ENCODE peak calls at places on chromosomes 16 and 17, in eight cellular contexts. One of them, this sample, is unnamed.
A peak's percentile ranks its signal among the peaks of the same experiment; 100 is the strongest.

GRCh38 chr16:11692171-11692570 is 23.9 kb downstream of the SNN start:
- DNase-seq in RWPE1: no peak
- DNase-seq in NT2/D1: no peak
- DNase-seq in neural crest cell: no peak
- DNase-seq in ACHN: no peak
- DNase-seq in activated CD4-positive, alpha-beta T cell treated with anti-CD3 and anti-CD28 coated beads, Interleukin-2, amount 10 ng/mL, durations not matched to agents 24 days and 14 days: no peak
- DNase-seq in stimulated activated CD4-positive, alpha-beta T cell treated with anti-CD3 and anti-CD28 coated beads, Interleukin-1b, Interleukin-23, amount 100 ng/mL, for 1 hour: no peak
- DNase-seq in DMS53: no peak
- DNase-seq in this sample: no peak

GRCh38 chr17:20172378-20172775 is 163.2 kb downstream of the SPECC1 start:
- DNase-seq in stimulated activated CD4-positive, alpha-beta T cell treated with anti-CD3 and anti-CD28 coated beads, Interleukin-1b, Interleukin-23, amount 100 ng/mL, for 1 hour: no peak
- DNase-seq in neural crest cell: no peak
- DNase-seq in DMS53: no peak
- DNase-seq in RWPE1: no peak
- DNase-seq in ACHN: no peak
- DNase-seq in NT2/D1: no peak
- DNase-seq in activated CD4-positive, alpha-beta T cell treated with anti-CD3 and anti-CD28 coated beads, Interleukin-2, amount 10 ng/mL, durations not matched to agents 24 days and 14 days: no peak
- DNase-seq in this sample: no peak

GRCh38 chr17:57130708-57131461 is 45.8 kb downstream of the AKAP1 start:
- DNase-seq in DMS53: peak; percentile 78
- DNase-seq in RWPE1: peak; percentile 97
- DNase-seq in NT2/D1: peak; percentile 54
- DNase-seq in stimulated activated CD4-positive, alpha-beta T cell treated with anti-CD3 and anti-CD28 coated beads, Interleukin-1b, Interleukin-23, amount 100 ng/mL, for 1 hour: peak; percentile 71
- DNase-seq in ACHN: peak; percentile 81
- DNase-seq in activated CD4-positive, alpha-beta T cell treated with anti-CD3 and anti-CD28 coated beads, Interleukin-2, amount 10 ng/mL, durations not matched to agents 24 days and 14 days: peak; percentile 93
- DNase-seq in neural crest cell: peak; percentile 91
- DNase-seq in this sample: no peak

GRCh38 chr16:85151079-85151602 is 38.9 kb upstream of the CIBAR2 start:
- DNase-seq in ACHN: no peak
- DNase-seq in DMS53: no peak
- DNase-seq in stimulated activated CD4-positive, alpha-beta T cell treated with anti-CD3 and anti-CD28 coated beads, Interleukin-1b, Interleukin-23, amount 100 ng/mL, for 1 hour: no peak
- DNase-seq in NT2/D1: no peak
- DNase-seq in activated CD4-positive, alpha-beta T cell treated with anti-CD3 and anti-CD28 coated beads, Interleukin-2, amount 10 ng/mL, durations not matched to agents 24 days and 14 days: no peak
- DNase-seq in RWPE1: no peak
- DNase-seq in neural crest cell: no peak
- DNase-seq in this sample: no peak

GRCh38 chr16:31472559-31473203 is 729 bp downstream of the TGFB1I1 start:
- DNase-seq in RWPE1: peak; percentile 95
- DNase-seq in ACHN: peak; percentile 75
- DNase-seq in neural crest cell: no peak
- DNase-seq in DMS53: peak; percentile 93
- DNase-seq in NT2/D1: no peak
- DNase-seq in stimulated activated CD4-positive, alpha-beta T cell treated with anti-CD3 and anti-CD28 coated beads, Interleukin-1b, Interleukin-23, amount 100 ng/mL, for 1 hour: no peak
- DNase-seq in activated CD4-positive, alpha-beta T cell treated with anti-CD3 and anti-CD28 coated beads, Interleukin-2, amount 10 ng/mL, durations not matched to agents 24 days and 14 days: peak; percentile 82
- DNase-seq in this sample: peak; percentile 63

GRCh38 chr17:41665566-41666335 is 22.9 kb upstream of the EIF1 start:
- DNase-seq in stimulated activated CD4-positive, alpha-beta T cell treated with anti-CD3 and anti-CD28 coated beads, Interleukin-1b, Interleukin-23, amount 100 ng/mL, for 1 hour: peak; percentile 82
- DNase-seq in activated CD4-positive, alpha-beta T cell treated with anti-CD3 and anti-CD28 coated beads, Interleukin-2, amount 10 ng/mL, durations not matched to agents 24 days and 14 days: peak; percentile 98
- DNase-seq in RWPE1: peak; percentile 98
- DNase-seq in neural crest cell: peak; percentile 90
- DNase-seq in NT2/D1: no peak
- DNase-seq in ACHN: peak; percentile 88
- DNase-seq in DMS53: peak; percentile 95
- DNase-seq in this sample: peak; percentile 40

GRCh38 chr16:31696968-31697743 is 169.5 kb downstream of the AHSP start:
- DNase-seq in NT2/D1: peak; percentile 25
- DNase-seq in activated CD4-positive, alpha-beta T cell treated with anti-CD3 and anti-CD28 coated beads, Interleukin-2, amount 10 ng/mL, durations not matched to agents 24 days and 14 days: peak; percentile 56
- DNase-seq in DMS53: peak; percentile 63
- DNase-seq in stimulated activated CD4-positive, alpha-beta T cell treated with anti-CD3 and anti-CD28 coated beads, Interleukin-1b, Interleukin-23, amount 100 ng/mL, for 1 hour: no peak
- DNase-seq in ACHN: peak; percentile 74
- DNase-seq in RWPE1: peak; percentile 52
- DNase-seq in neural crest cell: no peak
- DNase-seq in this sample: no peak

GRCh38 chr17:17151541-17151940 is 54.6 kb downstream of the PLD6 start:
- DNase-seq in NT2/D1: no peak
- DNase-seq in ACHN: peak; percentile 80
- DNase-seq in RWPE1: no peak
- DNase-seq in activated CD4-positive, alpha-beta T cell treated with anti-CD3 and anti-CD28 coated beads, Interleukin-2, amount 10 ng/mL, durations not matched to agents 24 days and 14 days: no peak
- DNase-seq in DMS53: no peak
- DNase-seq in stimulated activated CD4-positive, alpha-beta T cell treated with anti-CD3 and anti-CD28 coated beads, Interleukin-1b, Interleukin-23, amount 100 ng/mL, for 1 hour: no peak
- DNase-seq in neural crest cell: no peak
- DNase-seq in this sample: no peak

GRCh38 chr16:69186642-69187386 is at the start of gene SNTB2:
- DNase-seq in DMS53: peak; percentile 93
- DNase-seq in neural crest cell: peak; percentile 89
- DNase-seq in NT2/D1: peak; percentile 87
- DNase-seq in stimulated activated CD4-positive, alpha-beta T cell treated with anti-CD3 and anti-CD28 coated beads, Interleukin-1b, Interleukin-23, amount 100 ng/mL, for 1 hour: peak; percentile 76
- DNase-seq in RWPE1: peak; percentile 94
- DNase-seq in ACHN: peak; percentile 96
- DNase-seq in activated CD4-positive, alpha-beta T cell treated with anti-CD3 and anti-CD28 coated beads, Interleukin-2, amount 10 ng/mL, durations not matched to agents 24 days and 14 days: peak; percentile 97
- DNase-seq in this sample: peak; percentile 55

GRCh38 chr17:30372755-30373154 is 6.0 kb upstream of the CPD start:
- DNase-seq in activated CD4-positive, alpha-beta T cell treated with anti-CD3 and anti-CD28 coated beads, Interleukin-2, amount 10 ng/mL, durations not matched to agents 24 days and 14 days: peak; percentile 67
- DNase-seq in RWPE1: peak; percentile 75
- DNase-seq in neural crest cell: no peak
- DNase-seq in NT2/D1: no peak
- DNase-seq in DMS53: peak; percentile 68
- DNase-seq in stimulated activated CD4-positive, alpha-beta T cell treated with anti-CD3 and anti-CD28 coated beads, Interleukin-1b, Interleukin-23, amount 100 ng/mL, for 1 hour: no peak
- DNase-seq in ACHN: no peak
- DNase-seq in this sample: no peak

GRCh38 chr17:72682597-72682996 is 409.9 kb downstream of the SLC39A11 start:
- DNase-seq in stimulated activated CD4-positive, alpha-beta T cell treated with anti-CD3 and anti-CD28 coated beads, Interleukin-1b, Interleukin-23, amount 100 ng/mL, for 1 hour: no peak
- DNase-seq in DMS53: no peak
- DNase-seq in neural crest cell: no peak
- DNase-seq in NT2/D1: no peak
- DNase-seq in activated CD4-positive, alpha-beta T cell treated with anti-CD3 and anti-CD28 coated beads, Interleukin-2, amount 10 ng/mL, durations not matched to agents 24 days and 14 days: no peak
- DNase-seq in RWPE1: no peak
- DNase-seq in ACHN: no peak
- DNase-seq in this sample: no peak

GRCh38 chr17:17868637-17869522 is 32.1 kb upstream of the SREBF1 start:
- DNase-seq in RWPE1: no peak
- DNase-seq in neural crest cell: no peak
- DNase-seq in DMS53: no peak
- DNase-seq in activated CD4-positive, alpha-beta T cell treated with anti-CD3 and anti-CD28 coated beads, Interleukin-2, amount 10 ng/mL, durations not matched to agents 24 days and 14 days: no peak
- DNase-seq in stimulated activated CD4-positive, alpha-beta T cell treated with anti-CD3 and anti-CD28 coated beads, Interleukin-1b, Interleukin-23, amount 100 ng/mL, for 1 hour: no peak
- DNase-seq in ACHN: no peak
- DNase-seq in NT2/D1: peak; percentile 78
- DNase-seq in this sample: no peak

GRCh38 chr17:36901506-36901905 is 35.8 kb upstream of the LHX1 start:
- DNase-seq in RWPE1: no peak
- DNase-seq in DMS53: peak; percentile 7
- DNase-seq in stimulated activated CD4-positive, alpha-beta T cell treated with anti-CD3 and anti-CD28 coated beads, Interleukin-1b, Interleukin-23, amount 100 ng/mL, for 1 hour: no peak
- DNase-seq in activated CD4-positive, alpha-beta T cell treated with anti-CD3 and anti-CD28 coated beads, Interleukin-2, amount 10 ng/mL, durations not matched to agents 24 days and 14 days: no peak
- DNase-seq in NT2/D1: no peak
- DNase-seq in ACHN: peak; percentile 97
- DNase-seq in neural crest cell: no peak
- DNase-seq in this sample: no peak

GRCh38 chr17:49739662-49740271 is 24.2 kb downstream of the FAM117A start:
- DNase-seq in RWPE1: no peak
- DNase-seq in neural crest cell: no peak
- DNase-seq in activated CD4-positive, alpha-beta T cell treated with anti-CD3 and anti-CD28 coated beads, Interleukin-2, amount 10 ng/mL, durations not matched to agents 24 days and 14 days: peak; percentile 96
- DNase-seq in DMS53: peak; percentile 93
- DNase-seq in NT2/D1: no peak
- DNase-seq in stimulated activated CD4-positive, alpha-beta T cell treated with anti-CD3 and anti-CD28 coated beads, Interleukin-1b, Interleukin-23, amount 100 ng/mL, for 1 hour: peak; percentile 44
- DNase-seq in ACHN: no peak
- DNase-seq in this sample: no peak

GRCh38 chr17:53794875-53795274 is 27.9 kb upstream of the KIF2B start:
- DNase-seq in ACHN: no peak
- DNase-seq in NT2/D1: no peak
- DNase-seq in activated CD4-positive, alpha-beta T cell treated with anti-CD3 and anti-CD28 coated beads, Interleukin-2, amount 10 ng/mL, durations not matched to agents 24 days and 14 days: no peak
- DNase-seq in DMS53: no peak
- DNase-seq in stimulated activated CD4-positive, alpha-beta T cell treated with anti-CD3 and anti-CD28 coated beads, Interleukin-1b, Interleukin-23, amount 100 ng/mL, for 1 hour: no peak
- DNase-seq in neural crest cell: no peak
- DNase-seq in RWPE1: no peak
- DNase-seq in this sample: no peak

GRCh38 chr16:47492428-47493357 is 31.6 kb downstream of the PHKB start:
- DNase-seq in neural crest cell: no peak
- DNase-seq in ACHN: no peak
- DNase-seq in DMS53: no peak
- DNase-seq in stimulated activated CD4-positive, alpha-beta T cell treated with anti-CD3 and anti-CD28 coated beads, Interleukin-1b, Interleukin-23, amount 100 ng/mL, for 1 hour: no peak
- DNase-seq in NT2/D1: peak; percentile 5
- DNase-seq in activated CD4-positive, alpha-beta T cell treated with anti-CD3 and anti-CD28 coated beads, Interleukin-2, amount 10 ng/mL, durations not matched to agents 24 days and 14 days: no peak
- DNase-seq in RWPE1: no peak
- DNase-seq in this sample: no peak

GRCh38 chr17:42118545-42118944 is 2.6 kb downstream of the KAT2A start:
- DNase-seq in stimulated activated CD4-positive, alpha-beta T cell treated with anti-CD3 and anti-CD28 coated beads, Interleukin-1b, Interleukin-23, amount 100 ng/mL, for 1 hour: no peak
- DNase-seq in RWPE1: no peak
- DNase-seq in activated CD4-positive, alpha-beta T cell treated with anti-CD3 and anti-CD28 coated beads, Interleukin-2, amount 10 ng/mL, durations not matched to agents 24 days and 14 days: peak; percentile 83
- DNase-seq in NT2/D1: no peak
- DNase-seq in DMS53: peak; percentile 63
- DNase-seq in ACHN: peak; percentile 56
- DNase-seq in neural crest cell: no peak
- DNase-seq in this sample: no peak

GRCh38 chr16:84795338-84796053 is 24.3 kb upstream of the CRISPLD2 start:
- DNase-seq in neural crest cell: no peak
- DNase-seq in activated CD4-positive, alpha-beta T cell treated with anti-CD3 and anti-CD28 coated beads, Interleukin-2, amount 10 ng/mL, durations not matched to agents 24 days and 14 days: no peak
- DNase-seq in DMS53: peak; percentile 16
- DNase-seq in RWPE1: peak; percentile 37
- DNase-seq in ACHN: peak; percentile 67
- DNase-seq in stimulated activated CD4-positive, alpha-beta T cell treated with anti-CD3 and anti-CD28 coated beads, Interleukin-1b, Interleukin-23, amount 100 ng/mL, for 1 hour: no peak
- DNase-seq in NT2/D1: no peak
- DNase-seq in this sample: no peak

GRCh38 chr17:50767030-50767429 is 288 bp downstream of the ANKRD40CL start:
- DNase-seq in DMS53: no peak
- DNase-seq in activated CD4-positive, alpha-beta T cell treated with anti-CD3 and anti-CD28 coated beads, Interleukin-2, amount 10 ng/mL, durations not matched to agents 24 days and 14 days: no peak
- DNase-seq in RWPE1: no peak
- DNase-seq in ACHN: no peak
- DNase-seq in NT2/D1: no peak
- DNase-seq in stimulated activated CD4-positive, alpha-beta T cell treated with anti-CD3 and anti-CD28 coated beads, Interleukin-1b, Interleukin-23, amount 100 ng/mL, for 1 hour: no peak
- DNase-seq in neural crest cell: no peak
- DNase-seq in this sample: no peak

GRCh38 chr17:14737984-14738651 is 437.2 kb downstream of the HS3ST3B1 start:
- DNase-seq in activated CD4-positive, alpha-beta T cell treated with anti-CD3 and anti-CD28 coated beads, Interleukin-2, amount 10 ng/mL, durations not matched to agents 24 days and 14 days: no peak
- DNase-seq in ACHN: no peak
- DNase-seq in NT2/D1: no peak
- DNase-seq in DMS53: no peak
- DNase-seq in RWPE1: peak; percentile 99
- DNase-seq in neural crest cell: peak; percentile 17
- DNase-seq in stimulated activated CD4-positive, alpha-beta T cell treated with anti-CD3 and anti-CD28 coated beads, Interleukin-1b, Interleukin-23, amount 100 ng/mL, for 1 hour: no peak
- DNase-seq in this sample: peak; percentile 92

GRCh38 chr17:8366231-8366630 is 10.3 kb downstream of the KRABD2 start:
- DNase-seq in stimulated activated CD4-positive, alpha-beta T cell treated with anti-CD3 and anti-CD28 coated beads, Interleukin-1b, Interleukin-23, amount 100 ng/mL, for 1 hour: no peak
- DNase-seq in neural crest cell: no peak
- DNase-seq in RWPE1: no peak
- DNase-seq in activated CD4-positive, alpha-beta T cell treated with anti-CD3 and anti-CD28 coated beads, Interleukin-2, amount 10 ng/mL, durations not matched to agents 24 days and 14 days: no peak
- DNase-seq in NT2/D1: no peak
- DNase-seq in ACHN: peak; percentile 28
- DNase-seq in DMS53: no peak
- DNase-seq in this sample: no peak

GRCh38 chr16:1651509-1652342 is 26.4 kb upstream of the JPT2 start:
- DNase-seq in NT2/D1: no peak
- DNase-seq in ACHN: no peak
- DNase-seq in activated CD4-positive, alpha-beta T cell treated with anti-CD3 and anti-CD28 coated beads, Interleukin-2, amount 10 ng/mL, durations not matched to agents 24 days and 14 days: no peak
- DNase-seq in stimulated activated CD4-positive, alpha-beta T cell treated with anti-CD3 and anti-CD28 coated beads, Interleukin-1b, Interleukin-23, amount 100 ng/mL, for 1 hour: no peak
- DNase-seq in DMS53: no peak
- DNase-seq in RWPE1: no peak
- DNase-seq in neural crest cell: peak; percentile 8
- DNase-seq in this sample: no peak

GRCh38 chr16:79809376-79809775 is 208.8 kb upstream of the MAF start:
- DNase-seq in stimulated activated CD4-positive, alpha-beta T cell treated with anti-CD3 and anti-CD28 coated beads, Interleukin-1b, Interleukin-23, amount 100 ng/mL, for 1 hour: no peak
- DNase-seq in RWPE1: no peak
- DNase-seq in neural crest cell: no peak
- DNase-seq in DMS53: no peak
- DNase-seq in activated CD4-positive, alpha-beta T cell treated with anti-CD3 and anti-CD28 coated beads, Interleukin-2, amount 10 ng/mL, durations not matched to agents 24 days and 14 days: no peak
- DNase-seq in ACHN: no peak
- DNase-seq in NT2/D1: no peak
- DNase-seq in this sample: no peak

GRCh38 chr16:75250809-75251279 is 580 bp downstream of the BCAR1 start:
- DNase-seq in NT2/D1: no peak
- DNase-seq in DMS53: peak; percentile 83
- DNase-seq in neural crest cell: no peak
- DNase-seq in activated CD4-positive, alpha-beta T cell treated with anti-CD3 and anti-CD28 coated beads, Interleukin-2, amount 10 ng/mL, durations not matched to agents 24 days and 14 days: no peak
- DNase-seq in stimulated activated CD4-positive, alpha-beta T cell treated with anti-CD3 and anti-CD28 coated beads, Interleukin-1b, Interleukin-23, amount 100 ng/mL, for 1 hour: no peak
- DNase-seq in RWPE1: peak; percentile 67
- DNase-seq in ACHN: peak; percentile 85
- DNase-seq in this sample: no peak

GRCh38 chr17:17028059-17028877 is 14.0 kb upstream of the MPRIP start:
- DNase-seq in ACHN: peak; percentile 99
- DNase-seq in neural crest cell: peak; percentile 48
- DNase-seq in NT2/D1: peak; percentile 78
- DNase-seq in RWPE1: peak; percentile 98
- DNase-seq in DMS53: no peak
- DNase-seq in stimulated activated CD4-positive, alpha-beta T cell treated with anti-CD3 and anti-CD28 coated beads, Interleukin-1b, Interleukin-23, amount 100 ng/mL, for 1 hour: no peak
- DNase-seq in activated CD4-positive, alpha-beta T cell treated with anti-CD3 and anti-CD28 coated beads, Interleukin-2, amount 10 ng/mL, durations not matched to agents 24 days and 14 days: no peak
- DNase-seq in this sample: no peak

GRCh38 chr17:2183346-2183745 is 120.2 kb downstream of the SMG6 start:
- DNase-seq in stimulated activated CD4-positive, alpha-beta T cell treated with anti-CD3 and anti-CD28 coated beads, Interleukin-1b, Interleukin-23, amount 100 ng/mL, for 1 hour: no peak
- DNase-seq in NT2/D1: no peak
- DNase-seq in activated CD4-positive, alpha-beta T cell treated with anti-CD3 and anti-CD28 coated beads, Interleukin-2, amount 10 ng/mL, durations not matched to agents 24 days and 14 days: no peak
- DNase-seq in ACHN: no peak
- DNase-seq in DMS53: no peak
- DNase-seq in neural crest cell: no peak
- DNase-seq in RWPE1: no peak
- DNase-seq in this sample: no peak

GRCh38 chr17:1053661-1054360 is 56.9 kb downstream of the TIMM22 start:
- DNase-seq in neural crest cell: no peak
- DNase-seq in ACHN: no peak
- DNase-seq in RWPE1: no peak
- DNase-seq in DMS53: no peak
- DNase-seq in activated CD4-positive, alpha-beta T cell treated with anti-CD3 and anti-CD28 coated beads, Interleukin-2, amount 10 ng/mL, durations not matched to agents 24 days and 14 days: no peak
- DNase-seq in NT2/D1: no peak
- DNase-seq in stimulated activated CD4-positive, alpha-beta T cell treated with anti-CD3 and anti-CD28 coated beads, Interleukin-1b, Interleukin-23, amount 100 ng/mL, for 1 hour: no peak
- DNase-seq in this sample: no peak

GRCh38 chr17:7914771-7915610 is 1.1 kb downstream of the RNF227 start:
- DNase-seq in activated CD4-positive, alpha-beta T cell treated with anti-CD3 and anti-CD28 coated beads, Interleukin-2, amount 10 ng/mL, durations not matched to agents 24 days and 14 days: no peak
- DNase-seq in neural crest cell: no peak
- DNase-seq in stimulated activated CD4-positive, alpha-beta T cell treated with anti-CD3 and anti-CD28 coated beads, Interleukin-1b, Interleukin-23, amount 100 ng/mL, for 1 hour: no peak
- DNase-seq in RWPE1: peak; percentile 42
- DNase-seq in NT2/D1: no peak
- DNase-seq in DMS53: peak; percentile 54
- DNase-seq in ACHN: no peak
- DNase-seq in this sample: no peak

GRCh38 chr16:5870886-5871715 is 773.5 kb upstream of the EEF2KMT start:
- DNase-seq in NT2/D1: no peak
- DNase-seq in DMS53: no peak
- DNase-seq in activated CD4-positive, alpha-beta T cell treated with anti-CD3 and anti-CD28 coated beads, Interleukin-2, amount 10 ng/mL, durations not matched to agents 24 days and 14 days: no peak
- DNase-seq in RWPE1: no peak
- DNase-seq in neural crest cell: no peak
- DNase-seq in stimulated activated CD4-positive, alpha-beta T cell treated with anti-CD3 and anti-CD28 coated beads, Interleukin-1b, Interleukin-23, amount 100 ng/mL, for 1 hour: no peak
- DNase-seq in ACHN: no peak
- DNase-seq in this sample: no peak

GRCh38 chr16:15493416-15494181 is 59.2 kb downstream of the BMERB1 start:
- DNase-seq in activated CD4-positive, alpha-beta T cell treated with anti-CD3 and anti-CD28 coated beads, Interleukin-2, amount 10 ng/mL, durations not matched to agents 24 days and 14 days: no peak
- DNase-seq in NT2/D1: no peak
- DNase-seq in neural crest cell: no peak
- DNase-seq in ACHN: no peak
- DNase-seq in DMS53: no peak
- DNase-seq in RWPE1: no peak
- DNase-seq in stimulated activated CD4-positive, alpha-beta T cell treated with anti-CD3 and anti-CD28 coated beads, Interleukin-1b, Interleukin-23, amount 100 ng/mL, for 1 hour: no peak
- DNase-seq in this sample: no peak

GRCh38 chr17:78271419-78272160 is 40.2 kb downstream of the TMEM235 start:
- DNase-seq in ACHN: no peak
- DNase-seq in DMS53: no peak
- DNase-seq in NT2/D1: no peak
- DNase-seq in neural crest cell: no peak
- DNase-seq in RWPE1: no peak
- DNase-seq in stimulated activated CD4-positive, alpha-beta T cell treated with anti-CD3 and anti-CD28 coated beads, Interleukin-1b, Interleukin-23, amount 100 ng/mL, for 1 hour: no peak
- DNase-seq in activated CD4-positive, alpha-beta T cell treated with anti-CD3 and anti-CD28 coated beads, Interleukin-2, amount 10 ng/mL, durations not matched to agents 24 days and 14 days: no peak
- DNase-seq in this sample: no peak

GRCh38 chr16:88826070-88826840 is 14.5 kb upstream of the APRT start:
- DNase-seq in ACHN: no peak
- DNase-seq in activated CD4-positive, alpha-beta T cell treated with anti-CD3 and anti-CD28 coated beads, Interleukin-2, amount 10 ng/mL, durations not matched to agents 24 days and 14 days: no peak
- DNase-seq in NT2/D1: no peak
- DNase-seq in DMS53: no peak
- DNase-seq in neural crest cell: no peak
- DNase-seq in RWPE1: no peak
- DNase-seq in stimulated activated CD4-positive, alpha-beta T cell treated with anti-CD3 and anti-CD28 coated beads, Interleukin-1b, Interleukin-23, amount 100 ng/mL, for 1 hour: no peak
- DNase-seq in this sample: no peak

GRCh38 chr16:12901597-12902436 is at the start of gene SHISA9:
- DNase-seq in activated CD4-positive, alpha-beta T cell treated with anti-CD3 and anti-CD28 coated beads, Interleukin-2, amount 10 ng/mL, durations not matched to agents 24 days and 14 days: peak; percentile 57
- DNase-seq in NT2/D1: no peak
- DNase-seq in DMS53: no peak
- DNase-seq in RWPE1: no peak
- DNase-seq in ACHN: peak; percentile 50
- DNase-seq in stimulated activated CD4-positive, alpha-beta T cell treated with anti-CD3 and anti-CD28 coated beads, Interleukin-1b, Interleukin-23, amount 100 ng/mL, for 1 hour: no peak
- DNase-seq in neural crest cell: peak; percentile 3
- DNase-seq in this sample: no peak

GRCh38 chr16:17744903-17745581 is 274.3 kb upstream of the XYLT1 start:
- DNase-seq in RWPE1: no peak
- DNase-seq in ACHN: no peak
- DNase-seq in DMS53: no peak
- DNase-seq in NT2/D1: peak; percentile 71
- DNase-seq in stimulated activated CD4-positive, alpha-beta T cell treated with anti-CD3 and anti-CD28 coated beads, Interleukin-1b, Interleukin-23, amount 100 ng/mL, for 1 hour: no peak
- DNase-seq in activated CD4-positive, alpha-beta T cell treated with anti-CD3 and anti-CD28 coated beads, Interleukin-2, amount 10 ng/mL, durations not matched to agents 24 days and 14 days: no peak
- DNase-seq in neural crest cell: no peak
- DNase-seq in this sample: no peak

This sample was measured in GOT3.